ENCODE peak calls at places on chromosomes 2 and 18, in nine cellular contexts. G is tibial artery, A is HAP-1, D is lung, P is fibroblast of mammary gland, F is cardiac muscle cell, N is left lung, M is dorsolateral prefrontal cortex, U is HCT116. W is an unnamed sample.

GRCh38 chr2:108637304-108637669 is 82.0 kb upstream of the RANBP2 start:
- DNase-seq in G (peak), A (peak), D (no peak), P (peak), F (peak), N (peak), M (no peak), U (no peak), W (peak)

GRCh38 chr2:67782443-67782842 is 280.4 kb downstream of the C1D start:
- DNase-seq in G (no peak), A (no peak), D (no peak), P (peak), F (no peak), N (no peak), M (no peak), U (no peak), W (no peak)

GRCh38 chr2:20723543-20723942 is 56.6 kb downstream of the GDF7 start:
- DNase-seq in G (no peak), A (no peak), D (no peak), P (no peak), F (no peak), N (no peak), M (no peak), U (no peak), W (no peak)

GRCh38 chr2:50143822-50144575 is 887.9 kb downstream of the NRXN1 start:
- DNase-seq in G (no peak), A (peak), D (no peak), P (peak), F (peak), N (no peak), M (no peak), U (no peak), W (peak)

GRCh38 chr2:209525834-209526281 is 102.0 kb downstream of the MAP2 start:
- DNase-seq in G (no peak), A (no peak), D (no peak), P (peak), F (no peak), N (no peak), M (no peak), U (no peak), W (no peak)

GRCh38 chr2:100031604-100032003 is 110.8 kb downstream of the AFF3 start:
- DNase-seq in G (no peak), A (no peak), D (no peak), P (no peak), F (no peak), N (no peak), M (no peak), U (no peak), W (no peak)

GRCh38 chr2:64915510-64915900 is 73.7 kb upstream of the SLC1A4 start:
- DNase-seq in G (no peak), A (no peak), D (no peak), P (peak), F (no peak), N (no peak), M (no peak), U (no peak), W (peak)

GRCh38 chr2:88658318-88658717 is 31.1 kb upstream of the EIF2AK3 start:
- DNase-seq in G (no peak), A (no peak), D (no peak), P (peak), F (no peak), N (no peak), M (no peak), U (no peak), W (no peak)

GRCh38 chr2:95023222-95023597 is 2.3 kb upstream of the MAL start:
- DNase-seq in G (no peak), A (no peak), D (no peak), P (no peak), F (no peak), N (no peak), M (no peak), U (peak), W (peak)

GRCh38 chr2:65265090-65266045 is 37.7 kb downstream of the ACTR2 start:
- DNase-seq in G (no peak), A (peak), D (no peak), P (peak), F (peak), N (no peak), M (no peak), U (peak), W (peak)

GRCh38 chr2:22037274-22037673 is 913.5 kb downstream of the TDRD15 start:
- DNase-seq in G (no peak), A (no peak), D (no peak), P (no peak), F (no peak), N (no peak), M (no peak), U (no peak), W (no peak)

GRCh38 chr18:68448736-68449135 is 266.2 kb downstream of the TMX3 start:
- DNase-seq in G (no peak), A (no peak), D (no peak), P (peak), F (no peak), N (no peak), M (no peak), U (no peak), W (no peak)

GRCh38 chr2:58651930-58652329 is 410.8 kb upstream of the FANCL start:
- DNase-seq in G (no peak), A (no peak), D (no peak), P (peak), F (no peak), N (no peak), M (no peak), U (no peak), W (no peak)

GRCh38 chr2:72562451-72563153 is 263.2 kb downstream of the EXOC6B start:
- DNase-seq in G (no peak), A (no peak), D (no peak), P (peak), F (peak), N (no peak), M (no peak), U (no peak), W (no peak)

GRCh38 chr2:96159084-96159830 is 14.0 kb upstream of the DUSP2 start:
- DNase-seq in G (no peak), A (no peak), D (no peak), P (no peak), F (no peak), N (no peak), M (no peak), U (no peak), W (peak)

GRCh38 chr18:48842259-48843061 is 108.3 kb downstream of the SMAD7 start:
- DNase-seq in G (no peak), A (no peak), D (no peak), P (no peak), F (peak), N (peak), M (no peak), U (no peak), W (no peak)

GRCh38 chr2:71503827-71504226 is 50.5 kb downstream of the DYSF start:
- DNase-seq in G (no peak), A (no peak), D (no peak), P (no peak), F (peak), N (no peak), M (no peak), U (no peak), W (no peak)

GRCh38 chr2:142872900-142873724 is 4.4 kb upstream of the KYNU start:
- DNase-seq in G (no peak), A (no peak), D (no peak), P (peak), F (no peak), N (no peak), M (no peak), U (no peak), W (no peak)

GRCh38 chr2:9954136-9954535 is 2.6 kb downstream of the GRHL1 start:
- DNase-seq in G (no peak), A (no peak), D (no peak), P (no peak), F (no peak), N (no peak), M (no peak), U (no peak), W (no peak)
- H3K4me3 ChIP-seq in G (no peak), A (no peak), D (no peak), P (no peak), F (no peak), N (no peak), M (no peak), U (no peak), W (no peak)

GRCh38 chr2:9627310-9627709 is 3.5 kb downstream of the YWHAQ start:
- DNase-seq in G (no peak), A (no peak), D (no peak), P (peak), F (no peak), N (no peak), M (no peak), U (no peak), W (no peak)

GRCh38 chr2:9630750-9631483 is at the start of gene YWHAQ:
- DNase-seq in G (peak), A (peak), D (peak), P (peak), F (peak), N (peak), M (peak), U (peak), W (peak)

GRCh38 chr2:9631484-9631819 is 655 bp upstream of the YWHAQ start:
- DNase-seq in G (no peak), A (no peak), D (no peak), P (no peak), F (no peak), N (no peak), M (no peak), U (no peak), W (no peak)

GRCh38 chr2:9630001-9630749 is 622 bp downstream of the YWHAQ start:
- DNase-seq in G (peak), A (peak), D (peak), P (peak), F (peak), N (peak), M (peak), U (peak), W (peak)

DNA sequence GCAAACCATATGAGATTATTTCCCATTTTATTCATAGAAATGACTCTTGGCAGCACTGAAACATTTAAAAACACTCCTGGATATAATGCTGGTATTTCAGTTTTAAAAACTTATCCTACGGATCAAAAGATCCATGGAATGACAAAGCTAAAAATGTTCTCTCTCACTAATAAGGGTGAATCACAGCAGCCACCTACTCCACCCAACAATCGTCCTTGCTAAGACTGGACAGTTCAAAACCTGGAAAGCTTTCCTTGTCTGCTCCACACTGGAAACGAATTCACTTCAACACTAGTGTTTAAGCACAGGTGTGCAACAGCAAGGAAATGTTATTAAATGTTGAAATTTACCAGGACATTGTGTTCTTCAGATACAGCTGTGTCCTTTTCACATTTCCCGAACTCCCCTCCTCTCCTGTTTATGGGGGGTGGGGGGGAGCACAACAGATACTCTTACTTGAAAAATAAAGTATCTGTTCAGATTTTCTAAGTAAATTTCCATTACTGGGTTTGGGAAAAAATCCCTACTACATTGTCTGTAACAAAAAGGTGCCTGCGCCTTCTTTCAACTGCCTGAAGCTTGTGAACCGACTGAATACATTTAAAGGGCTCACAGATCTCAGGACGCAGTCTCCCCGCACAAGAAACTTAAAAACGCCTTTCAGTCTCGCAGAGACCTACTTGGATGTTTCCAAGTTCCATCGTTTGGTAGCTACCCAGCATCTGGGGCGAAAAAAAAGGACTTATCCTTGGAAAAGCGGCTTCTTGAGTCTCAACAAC is 1.4 kb downstream of the YWHAQ start:
- DNase-seq in G (no peak), A (no peak), D (no peak), P (peak), F (no peak), N (no peak), M (no peak), U (no peak), W (peak)
- H3K4me3 ChIP-seq in G (peak), A (peak), D (peak), P (peak), F (peak), N (peak), M (peak), U (peak), W (peak)

DNA sequence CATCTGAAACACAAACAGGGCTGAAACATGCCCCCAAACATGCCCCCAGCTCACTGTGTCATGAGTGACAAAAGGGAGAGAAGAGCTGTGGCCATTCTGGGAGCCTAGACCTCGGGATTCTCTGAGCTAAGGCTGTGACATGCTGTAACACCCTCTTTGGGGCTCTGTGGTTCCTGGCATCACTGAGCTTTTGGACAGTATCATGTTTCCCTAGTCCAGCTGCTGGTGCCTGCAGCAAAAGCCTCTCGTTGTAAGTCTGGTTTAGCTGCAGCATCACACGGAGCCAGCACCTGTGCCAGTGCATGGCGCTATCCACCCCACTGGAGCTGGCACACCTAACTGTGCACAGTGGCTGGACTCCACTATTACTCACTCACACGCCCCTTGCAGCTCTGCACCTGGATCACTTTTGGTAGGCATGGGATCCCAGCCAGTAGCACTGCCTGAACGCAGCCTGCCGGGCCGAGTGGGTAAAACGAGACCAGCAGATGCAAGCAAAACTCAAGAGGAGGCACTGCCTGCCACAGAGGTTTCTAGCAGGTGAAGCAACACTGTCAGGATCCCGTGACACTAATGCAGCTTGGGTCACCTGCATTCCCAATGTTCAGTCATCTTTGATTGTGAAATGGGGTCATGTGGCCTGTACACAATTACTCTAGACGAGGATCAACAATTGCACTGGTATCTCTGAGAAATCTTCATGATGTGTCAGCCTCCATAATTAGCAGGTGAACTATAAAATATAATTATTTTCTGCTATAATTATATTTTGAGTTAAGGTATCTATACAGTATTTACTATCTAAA is 547.2 kb downstream of the ZNF804A start:
- DNase-seq in G (no peak), A (no peak), D (no peak), P (no peak), F (no peak), N (no peak), M (no peak), U (no peak), W (no peak)
- H3K4me3 ChIP-seq in G (no peak), A (no peak), D (no peak), P (no peak), F (no peak), N (no peak), M (no peak), U (no peak), W (no peak)

GRCh38 chr2:126793885-126794613 is 104.6 kb upstream of the TEX51 start:
- DNase-seq in G (no peak), A (no peak), D (no peak), P (no peak), F (no peak), N (no peak), M (no peak), U (no peak), W (no peak)
- H3K4me3 ChIP-seq in G (no peak), A (no peak), D (no peak), P (no peak), F (no peak), N (no peak), M (no peak), U (no peak), W (no peak)

GRCh38 chr2:234363011-234363487 is 133.8 kb downstream of the ARL4C start:
- DNase-seq in G (no peak), A (peak), D (peak), P (peak), F (no peak), N (peak), M (no peak), U (peak), W (no peak)
- H3K4me3 ChIP-seq in G (no peak), A (no peak), D (no peak), P (no peak), F (no peak), N (no peak), M (no peak), U (peak), W (no peak)

GRCh38 chr2:226656367-226656766 is 143.3 kb downstream of the IRS1 start:
- DNase-seq in G (no peak), A (no peak), D (no peak), P (no peak), F (no peak), N (no peak), M (no peak), U (no peak), W (no peak)
- H3K4me3 ChIP-seq in G (no peak), A (no peak), D (no peak), P (no peak), F (no peak), N (no peak), M (no peak), U (no peak), W (no peak)

GRCh38 chr2:168245074-168245825 is 2.1 kb downstream of the STK39 start:
- DNase-seq in G (no peak), A (no peak), D (no peak), P (no peak), F (no peak), N (no peak), M (no peak), U (no peak), W (no peak)
- H3K4me3 ChIP-seq in G (no peak), A (peak), D (no peak), P (no peak), F (peak), N (no peak), M (no peak), U (peak), W (no peak)

GRCh38 chr2:60097298-60097697 is 456.2 kb downstream of the BCL11A start:
- DNase-seq in G (no peak), A (no peak), D (no peak), P (no peak), F (no peak), N (no peak), M (no peak), U (no peak), W (no peak)

GRCh38 chr2:60091884-60092283 is 461.6 kb downstream of the BCL11A start:
- DNase-seq in G (no peak), A (no peak), D (no peak), P (no peak), F (no peak), N (no peak), M (no peak), U (no peak), W (no peak)

GRCh38 chr2:60092781-60093180 is 460.7 kb downstream of the BCL11A start:
- DNase-seq in G (no peak), A (no peak), D (no peak), P (no peak), F (no peak), N (no peak), M (no peak), U (no peak), W (no peak)

GRCh38 chr2:60096556-60096955 is 456.9 kb downstream of the BCL11A start:
- DNase-seq in G (no peak), A (no peak), D (no peak), P (no peak), F (no peak), N (no peak), M (no peak), U (no peak), W (no peak)

DNA sequence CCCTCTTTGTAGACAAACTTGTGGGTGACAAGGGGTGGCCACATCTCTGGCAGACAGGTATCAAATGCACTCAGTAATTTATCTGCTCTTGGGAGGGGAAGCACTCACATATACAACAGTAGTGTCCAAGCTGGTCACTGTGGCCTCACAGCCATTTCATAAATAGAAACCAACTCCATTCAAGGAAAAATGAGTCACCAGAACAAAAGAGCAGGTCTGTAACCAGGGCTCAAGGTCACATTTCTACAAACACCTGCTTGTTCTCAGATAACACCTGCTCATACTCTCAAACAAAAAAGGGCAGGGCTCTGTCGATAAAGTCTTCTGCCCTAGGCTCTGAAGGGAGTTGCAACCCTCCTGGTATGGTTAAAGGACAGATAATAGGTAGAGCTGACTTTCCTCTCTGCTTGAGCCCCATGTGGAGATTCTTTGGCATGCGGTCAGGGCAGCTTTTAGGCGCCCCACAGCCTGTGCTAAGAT is 459.0 kb downstream of the BCL11A start:
- DNase-seq in G (no peak), A (no peak), D (no peak), P (no peak), F (peak), N (no peak), M (no peak), U (no peak), W (no peak)
- H3K4me3 ChIP-seq in G (no peak), A (no peak), D (no peak), P (no peak), F (no peak), N (no peak), M (no peak), U (no peak), W (no peak)

GRCh38 chr2:240419723-240420122 is 15.7 kb upstream of the GPC1 start:
- DNase-seq in G (no peak), A (no peak), D (no peak), P (no peak), F (no peak), N (peak), M (no peak), U (no peak), W (no peak)
- H3K4me3 ChIP-seq in G (no peak), A (no peak), D (no peak), P (no peak), F (no peak), N (no peak), M (no peak), U (no peak), W (no peak)

DNA sequence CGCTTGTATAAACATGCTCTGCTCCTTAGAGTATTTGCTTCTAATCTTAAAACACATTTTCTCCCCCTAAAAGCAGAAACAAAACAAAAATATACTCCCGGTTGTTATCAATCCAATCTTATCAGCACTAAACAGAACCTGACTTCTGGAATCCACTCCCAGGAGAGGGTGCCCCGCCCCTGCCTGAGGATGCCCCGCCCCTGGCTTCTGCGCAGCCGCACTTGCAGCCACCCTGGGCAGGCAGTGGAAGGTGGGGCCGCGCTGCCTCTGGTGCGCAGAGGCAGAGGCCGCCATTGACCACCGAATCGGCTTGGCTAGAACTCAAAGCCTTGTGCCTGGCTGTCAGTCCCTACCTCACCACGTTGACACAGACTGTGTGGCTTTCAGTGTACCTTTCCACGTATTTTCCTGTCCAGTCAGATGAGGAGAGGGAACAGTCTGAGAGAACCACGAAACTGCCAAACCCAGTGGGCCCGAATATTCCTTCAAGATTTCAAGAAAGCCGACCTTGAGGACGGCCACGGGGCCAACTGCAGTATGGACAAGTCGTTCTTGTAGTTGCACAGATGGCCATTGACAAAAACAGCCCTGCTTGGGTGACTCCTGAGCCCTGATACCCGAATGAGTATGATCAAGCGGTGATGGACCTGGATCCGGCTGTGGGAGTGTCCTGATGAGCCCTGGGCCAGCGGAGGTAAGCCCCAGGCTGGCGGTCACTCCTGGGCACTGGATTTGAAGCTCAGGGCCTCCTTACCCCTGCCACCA is 46.2 kb upstream of the ARHGAP28 start:
- DNase-seq in G (no peak), A (no peak), D (peak), P (no peak), F (no peak), N (no peak), M (no peak), U (no peak), W (no peak)
- H3K4me3 ChIP-seq in G (no peak), A (no peak), D (no peak), P (no peak), F (no peak), N (no peak), M (no peak), U (no peak), W (no peak)

W was measured in GM12865.